ENCODE peak calls at places on chromosomes 6 and 20, in four cellular contexts. C is K562, J is SK-N-SH, B is HepG2. V is an unnamed sample.
A peak's percentile ranks its signal among the peaks of the same experiment; 100 is the strongest.

GRCh38 chr6:165308926-165309731 is at the start of gene C6orf118:
- DNase-seq in C (no peak), J (peak; percentile 84), B (no peak), V (peak; percentile 29)

GRCh38 chr20:20786428-20786827 is 74.0 kb upstream of the RALGAPA2 start:
- DNase-seq in C (no peak), J (no peak), B (no peak), V (no peak)

GRCh38 chr6:12344949-12345693 is 55.0 kb downstream of the EDN1 start:
- DNase-seq in C (no peak), J (no peak), B (no peak), V (no peak)

GRCh38 chr6:110728501-110728900 is 86.8 kb downstream of the CDK19 start:
- DNase-seq in C (no peak), J (no peak), B (no peak), V (no peak)

GRCh38 chr6:98636941-98637340 is 197.4 kb upstream of the POU3F2 start:
- DNase-seq in C (no peak), J (no peak), B (no peak), V (no peak)

GRCh38 chr20:10739575-10739974 is 65.8 kb upstream of the JAG1 start:
- DNase-seq in C (no peak), J (no peak), B (no peak), V (peak; percentile 58)

GRCh38 chr6:153852481-153852880 is 186.6 kb upstream of the OPRM1 start:
- DNase-seq in C (no peak), J (no peak), B (no peak), V (no peak)

GRCh38 chr6:29708432-29709177 is 14.6 kb upstream of the HLA-F start:
- DNase-seq in C (no peak), J (no peak), B (no peak), V (no peak)

GRCh38 chr20:22814475-22815205 is 220.5 kb upstream of the SSTR4 start:
- DNase-seq in C (no peak), J (no peak), B (no peak), V (no peak)

GRCh38 chr6:116561377-116562018 is 7.9 kb downstream of the CALHM4 start:
- DNase-seq in C (peak; percentile 64), J (peak; percentile 70), B (peak; percentile 70), V (peak; percentile 66)

GRCh38 chr6:30135147-30135546 is 793 bp upstream of the TRIM40 start:
- DNase-seq in C (no peak), J (no peak), B (no peak), V (no peak)

GRCh38 chr6:51866001-51866400 is 221.4 kb downstream of the PKHD1 start:
- DNase-seq in C (no peak), J (no peak), B (no peak), V (no peak)

GRCh38 chr20:62636446-62636845 is 5.9 kb upstream of the SLCO4A1 start:
- DNase-seq in C (no peak), J (no peak), B (no peak), V (no peak)

GRCh38 chr6:54722328-54722727 is 124.2 kb upstream of the FAM83B start:
- DNase-seq in C (no peak), J (no peak), B (no peak), V (no peak)

GRCh38 chr6:52503853-52504777 is 72.7 kb downstream of the TRAM2 start:
- DNase-seq in C (peak; percentile 90), J (peak; percentile 61), B (no peak), V (peak; percentile 95)

GRCh38 chr20:44598413-44599290 is 16.3 kb downstream of the PKIG start:
- DNase-seq in C (no peak), J (peak; percentile 41), B (no peak), V (no peak)

GRCh38 chr6:41655706-41656668 is 17.7 kb downstream of the MDFI start:
- DNase-seq in C (no peak), J (no peak), B (no peak), V (no peak)

GRCh38 chr6:79133173-79133572 is 55.1 kb upstream of the PHIP start:
- DNase-seq in C (no peak), J (no peak), B (no peak), V (no peak)

GRCh38 chr6:117451607-117452164 is 25.9 kb upstream of the ROS1 start:
- DNase-seq in C (no peak), J (no peak), B (no peak), V (no peak)

GRCh38 chr20:25199473-25200265 is 4.2 kb downstream of the ENTPD6 start:
- DNase-seq in C (no peak), J (no peak), B (no peak), V (no peak)

GRCh38 chr20:31924561-31924960 is 27.3 kb downstream of the PDRG1 start:
- DNase-seq in C (no peak), J (no peak), B (no peak), V (no peak)

GRCh38 chr20:8527998-8528397 is 395.9 kb downstream of the PLCB1 start:
- DNase-seq in C (no peak), J (no peak), B (no peak), V (no peak)

GRCh38 chr6:14217728-14218637 is 100.4 kb downstream of the CD83 start:
- DNase-seq in C (no peak), J (no peak), B (peak; percentile 14), V (no peak)

GRCh38 chr6:134315189-134315588 is 2.7 kb downstream of the SGK1 start:
- DNase-seq in C (peak; percentile 77), J (no peak), B (no peak), V (no peak)

DNA sequence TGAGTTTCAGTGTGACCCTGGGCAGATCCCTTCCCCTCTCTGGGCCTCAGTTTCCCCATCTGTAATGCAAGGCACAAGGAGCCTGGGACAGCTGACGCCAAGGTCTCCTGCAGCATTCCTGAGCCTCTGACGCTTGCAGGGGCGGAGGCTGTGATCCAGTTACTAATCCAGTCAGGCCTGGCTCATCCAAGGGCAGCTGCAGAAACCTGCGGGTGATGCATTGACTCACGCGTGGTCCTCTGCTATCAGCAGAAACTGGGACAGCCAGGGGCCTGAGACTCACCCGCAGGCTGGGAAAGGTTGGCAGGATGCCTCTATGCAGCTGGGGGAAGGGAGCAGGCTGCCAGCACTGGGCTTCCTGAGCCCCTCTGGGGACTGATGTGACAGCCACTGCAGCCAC is 65.0 kb upstream of the SIRPA start:
- DNase-seq in C (no peak), J (peak; percentile 61), B (no peak), V (peak; percentile 22)
- TF ChIP-seq JUND in C (no peak), J (peak; percentile 68), B (no peak), V (no peak)

GRCh38 chr6:34358389-34358906 is 34.0 kb downstream of the NUDT3 start:
- DNase-seq in C (no peak), J (peak; percentile 52), B (no peak), V (no peak)
- TF ChIP-seq JUND in C (no peak), J (peak; percentile 11), B (no peak), V (no peak)

GRCh38 chr6:91633374-91634184 is 1046.7 kb upstream of the MAP3K7 start:
- DNase-seq in C (no peak), J (no peak), B (no peak), V (no peak)
- TF ChIP-seq JUND in C (no peak), J (no peak), B (no peak), V (no peak)

GRCh38 chr6:36594816-36595167 is 630 bp downstream of the SRSF3 start:
- DNase-seq in C (no peak), J (no peak), B (no peak), V (no peak)

GRCh38 chr6:36594029-36594815 is at the start of gene SRSF3:
- DNase-seq in C (peak; percentile 96), J (peak; percentile 92), B (peak; percentile 98), V (peak; percentile 99)

GRCh38 chr6:36596359-36596758 is 2.2 kb downstream of the SRSF3 start:
- DNase-seq in C (no peak), J (no peak), B (no peak), V (no peak)

GRCh38 chr6:36597775-36598174 is 3.6 kb downstream of the SRSF3 start:
- DNase-seq in C (no peak), J (no peak), B (no peak), V (no peak)

GRCh38 chr6:36595168-36595818 is 1.1 kb downstream of the SRSF3 start:
- DNase-seq in C (no peak), J (peak; percentile 43), B (peak; percentile 52), V (no peak)
- TF ChIP-seq JUND in C (no peak), J (no peak), B (no peak), V (no peak)

DNA sequence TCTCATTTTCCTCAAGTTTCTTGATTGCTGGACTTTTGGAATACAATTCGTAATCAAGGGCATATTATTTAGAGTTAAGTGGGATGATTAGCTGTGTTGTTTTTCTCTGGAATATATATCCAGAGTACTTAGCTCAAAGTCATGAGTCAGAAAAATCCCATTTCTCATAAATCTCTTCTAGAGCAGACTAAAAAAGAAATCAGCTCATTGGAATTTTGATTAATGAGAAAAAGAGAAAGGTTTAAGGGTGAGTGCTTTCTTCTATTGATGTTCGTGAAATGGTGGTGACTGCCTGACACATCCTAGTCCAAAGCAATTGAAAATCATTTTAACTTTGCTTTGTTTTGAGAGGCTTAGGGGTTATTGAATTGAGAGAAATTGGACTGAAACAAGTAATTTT is 1228.4 kb upstream of the CITED2 start:
- DNase-seq in C (no peak), J (no peak), B (no peak), V (no peak)
- TF ChIP-seq JUND in C (no peak), J (peak; percentile 15), B (no peak), V (no peak)

DNA sequence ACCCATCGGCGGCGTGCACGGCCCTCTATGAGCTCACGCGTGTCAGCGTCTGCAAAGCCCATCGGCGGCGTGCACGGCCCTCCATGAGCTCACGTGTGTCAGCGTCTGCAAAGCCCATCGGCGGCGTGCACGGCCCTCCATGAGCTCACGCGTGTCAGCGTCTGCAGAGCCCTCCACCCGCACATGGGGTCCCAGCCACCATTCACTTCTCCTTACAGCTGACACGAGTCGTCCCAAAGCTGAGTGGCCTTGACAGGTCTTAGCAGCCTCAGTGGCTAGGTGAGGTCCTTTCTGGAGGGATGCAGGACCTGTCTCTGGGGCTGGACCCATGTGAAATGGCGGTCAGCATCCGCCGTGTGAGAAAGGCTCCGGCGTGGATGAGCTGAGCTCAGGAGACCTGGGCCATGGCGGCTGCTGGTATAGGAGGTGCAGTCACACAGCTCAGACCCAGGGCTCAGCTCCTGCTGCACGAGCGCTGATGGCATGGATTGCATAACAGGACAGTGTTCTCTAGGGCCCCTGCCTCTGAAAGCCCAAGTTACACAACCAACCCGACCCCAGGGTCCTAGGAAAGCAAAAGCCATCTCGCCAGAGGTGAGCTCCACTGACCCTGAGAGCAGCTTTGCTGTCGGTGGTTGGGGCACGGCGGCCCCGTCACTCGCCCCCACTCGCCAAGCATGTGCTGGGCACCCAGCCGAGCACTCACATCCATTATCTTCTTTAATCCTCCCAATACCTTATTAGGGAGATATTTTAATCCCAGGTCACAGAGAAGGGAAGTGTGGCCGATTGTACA is 38.9 kb downstream of the DLL1 start:
- DNase-seq in C (no peak), J (no peak), B (no peak), V (no peak)
- TF ChIP-seq JUND in C (no peak), J (no peak), B (no peak), V (no peak)

GRCh38 chr6:137861550-137862337 is 5.3 kb upstream of the TNFAIP3 start:
- DNase-seq in C (no peak), J (no peak), B (no peak), V (no peak)
- TF ChIP-seq JUND in C (no peak), J (no peak), B (no peak), V (no peak)

GRCh38 chr6:75098709-75099108 is 107.1 kb downstream of the COL12A1 start:
- DNase-seq in C (no peak), J (no peak), B (peak; percentile 3), V (no peak)
- TF ChIP-seq JUND in C (no peak), J (peak; percentile 93), B (no peak), V (no peak)

GRCh38 chr6:111784423-111784822 is 88.8 kb downstream of the FYN start:
- DNase-seq in C (no peak), J (no peak), B (no peak), V (no peak)
- TF ChIP-seq JUND in C (no peak), J (no peak), B (no peak), V (no peak)

V was measured in T47D.